ENCODE peak calls at places on chromosomes 12 and 14, in nine cellular contexts. M is choroid plexus epithelial cell, H is cardiac muscle cell, S is colonic mucosa, Y is spleen, F is uterus, T is AG10803, E is kidney, P is pancreas. W is an unnamed sample.

GRCh38 chr12:104990950-104991349 is 4.8 kb downstream of the NOPCHAP1 start:
- DNase-seq in H (no peak), S (no peak), E (no peak), P (no peak), M (no peak), Y (no peak), F (no peak), T (no peak), W (no peak)

GRCh38 chr14:23252420-23253333 is 14.9 kb downstream of the RNF212B start:
- DNase-seq in M (no peak), F (no peak), T (no peak), E (no peak), S (no peak), H (no peak), Y (no peak), P (no peak), W (no peak)

GRCh38 chr12:18864900-18865561 is 127.1 kb downstream of the CAPZA3 start:
- DNase-seq in E (no peak), Y (no peak), P (no peak), S (no peak), T (peak), H (no peak), M (peak), F (no peak), W (peak)

GRCh38 chr12:27480031-27480430 is 33.5 kb downstream of the SMCO2 start:
- DNase-seq in E (no peak), H (no peak), P (no peak), T (no peak), M (no peak), S (no peak), F (no peak), Y (no peak), W (no peak)

GRCh38 chr12:30548203-30548602 is 147.5 kb downstream of the IPO8 start:
- DNase-seq in H (no peak), S (no peak), Y (no peak), P (no peak), F (no peak), M (peak), T (no peak), E (no peak), W (no peak)

GRCh38 chr14:68655021-68655811 is 137.7 kb downstream of the ZFP36L1 start:
- DNase-seq in H (no peak), S (no peak), T (no peak), M (no peak), P (peak), Y (peak), E (peak), F (peak), W (peak)

GRCh38 chr12:78853231-78853630 is 11.3 kb upstream of the SYT1 start:
- DNase-seq in H (no peak), M (no peak), S (no peak), F (no peak), T (no peak), Y (no peak), P (no peak), E (no peak), W (no peak)

GRCh38 chr12:66713984-66714383 is 35.1 kb upstream of the GRIP1 start:
- DNase-seq in M (no peak), P (no peak), S (no peak), Y (no peak), F (no peak), E (no peak), H (no peak), T (no peak), W (no peak)

GRCh38 chr14:93916476-93916875 is 10.7 kb upstream of the FAM181A start:
- DNase-seq in E (no peak), T (no peak), F (no peak), Y (no peak), S (no peak), P (no peak), M (no peak), H (no peak), W (no peak)

GRCh38 chr12:55728185-55728931 is 451 bp downstream of the CD63 start:
- DNase-seq in F (peak), P (peak), T (peak), Y (peak), E (peak), H (peak), M (peak), S (peak), W (peak)

GRCh38 chr12:56221233-56221756 is 427 bp downstream of the RNF41 start:
- DNase-seq in M (peak), H (peak), F (peak), S (peak), T (peak), E (peak), Y (peak), P (peak), W (peak)

GRCh38 chr12:68011882-68012207 is 22.6 kb downstream of the IFNG-AS1 start:
- DNase-seq in S (no peak), P (no peak), E (no peak), T (peak), M (peak), F (no peak), Y (no peak), H (no peak), W (no peak)

GRCh38 chr12:103778781-103779180 is 62.3 kb downstream of the NT5DC3 start:
- DNase-seq in S (no peak), H (no peak), T (no peak), M (no peak), E (no peak), F (no peak), P (no peak), Y (no peak), W (no peak)

GRCh38 chr12:129241852-129242251 is 388.6 kb downstream of the GLT1D1 start:
- DNase-seq in H (no peak), P (no peak), S (no peak), T (no peak), F (no peak), Y (no peak), M (no peak), E (no peak), W (no peak)

GRCh38 chr14:59013672-59014298 is 174.7 kb upstream of the DAAM1 start:
- DNase-seq in F (no peak), H (no peak), E (no peak), M (peak), P (no peak), Y (no peak), S (no peak), T (peak), W (peak)

GRCh38 chr12:76030378-76031080 is 1.0 kb downstream of the PHLDA1 start:
- DNase-seq in H (peak), S (peak), T (peak), E (peak), Y (peak), F (peak), P (peak), M (peak), W (no peak)

GRCh38 chr14:88825503-88825902 is 1.1 kb downstream of the TTC8 start:
- DNase-seq in M (no peak), T (no peak), Y (no peak), E (no peak), H (no peak), F (no peak), S (no peak), P (no peak), W (no peak)
- H3K4me3 ChIP-seq in M (peak), T (peak), Y (peak), E (peak), H (peak), F (peak), S (no peak), P (no peak), W (peak)

GRCh38 chr14:90647469-90647868 is 168.8 kb downstream of the TTC7B start:
- DNase-seq in P (no peak), Y (no peak), M (no peak), F (no peak), T (no peak), E (no peak), S (no peak), H (no peak), W (no peak)
- TF ChIP-seq CTCF in P (no peak), Y (no peak), M (no peak), F (no peak), T (no peak), E (no peak), S (no peak), H (no peak), W (no peak)

GRCh38 chr14:36129181-36129580 is 47.3 kb downstream of the PTCSC3 start:
- DNase-seq in M (no peak), S (no peak), E (no peak), F (no peak), Y (no peak), H (no peak), P (no peak), T (no peak), W (peak)
- H3K4me3 ChIP-seq in M (no peak), S (no peak), E (no peak), F (no peak), Y (no peak), H (no peak), P (no peak), T (no peak), W (no peak)

GRCh38 chr12:107906719-107907118 is 132.2 kb downstream of the ASCL4 start:
- DNase-seq in M (no peak), E (no peak), F (no peak), P (no peak), T (no peak), S (no peak), H (no peak), Y (no peak), W (no peak)

GRCh38 chr12:107917912-107918800 is 143.7 kb downstream of the ASCL4 start:
- DNase-seq in M (peak), S (no peak), P (no peak), Y (no peak), T (peak), F (no peak), H (peak), E (no peak), W (peak)

GRCh38 chr12:107914460-107914977 is 140.0 kb downstream of the ASCL4 start:
- DNase-seq in S (no peak), T (no peak), E (no peak), F (no peak), M (no peak), P (no peak), Y (no peak), H (no peak), W (no peak)

DNA sequence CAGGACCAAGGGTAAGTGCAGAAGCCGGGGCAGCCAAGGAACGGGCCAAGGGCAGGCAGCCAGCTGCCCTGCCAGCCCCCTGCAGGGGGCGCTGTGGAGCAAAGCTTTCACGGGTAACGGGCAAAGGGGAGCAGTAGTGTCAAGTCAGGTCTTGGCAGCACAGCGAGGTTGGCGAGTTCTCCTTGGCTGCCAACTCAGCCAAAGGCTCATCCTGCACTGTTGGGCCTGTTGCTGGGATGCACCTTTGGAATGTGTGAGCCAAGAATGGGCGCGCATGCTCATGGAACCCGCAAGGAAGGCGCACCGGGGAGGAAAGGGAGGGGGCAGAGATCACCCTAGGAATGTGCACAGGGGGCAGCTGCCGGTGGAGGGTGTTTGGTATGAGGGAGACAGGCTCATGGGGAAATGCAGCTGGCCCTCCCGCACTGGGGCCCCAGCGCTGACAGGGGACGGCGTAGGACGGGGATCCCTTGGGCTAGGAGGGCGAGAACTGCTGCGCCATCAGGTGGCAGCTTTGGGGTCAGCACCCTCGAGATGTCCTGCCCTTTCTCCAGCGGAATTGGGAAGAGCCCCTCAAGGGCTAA is 138.0 kb downstream of the ASCL4 start:
- DNase-seq in M (no peak), Y (peak), E (no peak), H (peak), S (peak), F (no peak), P (peak), T (peak), W (no peak)
- TF ChIP-seq CTCF in M (peak), Y (peak), E (peak), H (peak), S (peak), F (no peak), P (peak), T (peak), W (peak)

GRCh38 chr14:99267871-99268775 is 3.9 kb downstream of the BCL11B start:
- DNase-seq in P (no peak), E (no peak), F (no peak), Y (no peak), T (no peak), M (no peak), H (no peak), S (no peak), W (no peak)

GRCh38 chr14:99266181-99267178 is 5.5 kb downstream of the BCL11B start:
- DNase-seq in S (peak), M (peak), Y (peak), T (peak), P (peak), E (peak), F (peak), H (peak), W (peak)

GRCh38 chr14:99270491-99271287 is 1.3 kb downstream of the BCL11B start:
- DNase-seq in F (no peak), H (peak), E (peak), S (no peak), Y (no peak), M (no peak), T (no peak), P (no peak), W (no peak)

GRCh38 chr14:99271288-99271941 is 582 bp downstream of the BCL11B start:
- DNase-seq in H (no peak), F (no peak), Y (no peak), T (no peak), P (no peak), E (no peak), M (no peak), S (no peak), W (no peak)

DNA sequence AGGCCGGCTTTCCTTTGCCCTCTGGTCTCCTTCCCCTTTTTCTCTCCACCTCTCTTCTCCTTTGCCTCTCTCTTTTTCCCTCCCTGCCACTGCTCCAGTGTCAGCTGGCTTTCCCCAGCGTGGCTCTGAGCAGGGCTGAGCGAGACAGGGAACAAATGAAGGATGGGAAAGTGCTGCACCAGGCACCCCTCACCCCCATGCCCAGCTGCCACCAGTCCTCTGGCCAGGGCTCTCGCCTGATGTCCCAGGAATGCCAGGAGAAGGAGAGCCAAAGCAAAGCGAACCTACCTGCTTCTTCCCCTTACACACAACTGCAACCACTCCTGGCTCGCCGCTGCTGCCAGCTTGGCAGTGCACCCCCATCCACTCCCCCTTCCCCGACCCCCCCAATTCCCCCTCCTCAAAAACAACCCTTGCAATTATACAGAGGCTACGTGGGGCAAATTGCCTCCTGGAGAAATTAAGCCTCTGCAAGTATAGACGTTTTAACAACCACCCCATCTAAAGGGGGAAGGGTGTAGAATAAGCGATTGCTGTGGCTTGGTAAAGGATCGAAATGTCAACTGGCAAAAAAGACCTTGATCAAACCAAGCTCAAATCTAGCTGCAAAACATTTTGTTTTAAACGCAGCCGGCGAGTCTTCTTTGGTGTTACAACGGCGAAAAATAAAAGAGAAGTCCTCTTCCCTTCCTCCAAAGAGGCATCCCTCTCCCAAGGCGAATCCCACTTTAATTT is 3.1 kb downstream of the BCL11B start:
- DNase-seq in H (no peak), E (no peak), F (no peak), Y (no peak), T (no peak), S (no peak), M (no peak), P (no peak), W (no peak)
- H3K4me3 ChIP-seq in H (peak), E (no peak), F (no peak), Y (peak), T (no peak), S (peak), M (no peak), P (no peak), W (no peak)

DNA sequence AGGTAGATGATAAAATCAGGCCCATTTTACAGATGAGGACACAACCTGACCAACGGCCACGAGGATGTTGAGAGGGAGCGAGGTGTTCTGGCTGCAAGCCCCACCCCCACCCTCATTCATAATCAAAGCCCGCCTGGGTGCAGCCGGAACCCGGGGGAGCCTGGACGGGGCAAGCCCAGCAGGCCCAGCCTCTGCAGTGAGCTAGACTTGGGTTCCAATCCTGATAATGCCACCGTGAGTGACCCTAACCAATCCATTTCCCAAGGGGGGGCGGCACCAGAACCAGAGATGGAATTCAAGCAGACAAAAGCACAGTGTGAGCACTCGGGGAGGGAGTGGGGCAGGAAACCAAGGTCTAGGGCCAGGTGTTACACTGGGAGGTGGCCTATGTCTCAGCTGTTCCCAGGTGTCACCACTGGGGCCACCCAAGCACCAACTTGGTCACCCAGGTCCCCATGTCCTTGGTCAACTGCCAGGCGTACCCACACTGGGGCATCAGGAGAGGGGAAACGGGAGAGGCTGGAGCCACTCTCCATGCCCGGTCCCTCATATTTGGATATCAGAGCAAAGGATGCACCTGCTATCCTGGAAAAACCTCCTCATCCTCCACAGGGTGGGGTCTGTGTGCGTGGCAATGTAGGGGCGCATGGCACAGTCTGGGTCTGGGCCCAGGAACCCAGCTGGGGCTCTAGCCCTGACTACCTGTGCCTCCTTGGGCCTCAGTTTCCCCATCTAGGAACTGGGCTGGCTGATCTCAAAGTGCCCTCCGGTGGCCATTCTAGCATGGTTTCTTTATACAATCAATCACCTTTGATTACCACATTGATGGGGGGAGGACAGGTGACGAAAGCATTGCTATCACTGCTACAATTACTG is 58.4 kb downstream of the FAM222A start:
- DNase-seq in Y (no peak), P (no peak), E (peak), M (no peak), S (no peak), T (no peak), H (no peak), F (no peak), W (no peak)
- TF ChIP-seq CTCF in Y (no peak), P (no peak), E (peak), M (peak), S (no peak), T (no peak), H (no peak), F (no peak), W (no peak)

GRCh38 chr14:70833884-70834283 is 24.6 kb upstream of the MAP3K9 start:
- DNase-seq in S (no peak), M (no peak), E (no peak), H (no peak), P (no peak), F (no peak), Y (no peak), T (no peak), W (no peak)

GRCh38 chr14:70831382-70831781 is 22.1 kb upstream of the MAP3K9 start:
- DNase-seq in T (no peak), P (no peak), Y (no peak), E (no peak), M (no peak), S (no peak), F (no peak), H (no peak), W (no peak)

GRCh38 chr14:70828188-70828587 is 18.9 kb upstream of the MAP3K9 start:
- DNase-seq in E (no peak), F (no peak), H (no peak), Y (no peak), T (no peak), S (no peak), M (no peak), P (no peak), W (no peak)

GRCh38 chr14:70836946-70837345 is 27.6 kb upstream of the MAP3K9 start:
- DNase-seq in Y (no peak), S (no peak), T (no peak), P (no peak), F (no peak), H (no peak), M (no peak), E (no peak), W (no peak)

GRCh38 chr14:70832536-70833305 is 23.4 kb upstream of the MAP3K9 start:
- DNase-seq in P (no peak), T (peak), S (no peak), Y (no peak), F (no peak), M (peak), E (no peak), H (no peak), W (peak)
- H3K4me3 ChIP-seq in P (no peak), T (no peak), S (no peak), Y (no peak), F (no peak), M (no peak), E (no peak), H (no peak), W (no peak)

DNA sequence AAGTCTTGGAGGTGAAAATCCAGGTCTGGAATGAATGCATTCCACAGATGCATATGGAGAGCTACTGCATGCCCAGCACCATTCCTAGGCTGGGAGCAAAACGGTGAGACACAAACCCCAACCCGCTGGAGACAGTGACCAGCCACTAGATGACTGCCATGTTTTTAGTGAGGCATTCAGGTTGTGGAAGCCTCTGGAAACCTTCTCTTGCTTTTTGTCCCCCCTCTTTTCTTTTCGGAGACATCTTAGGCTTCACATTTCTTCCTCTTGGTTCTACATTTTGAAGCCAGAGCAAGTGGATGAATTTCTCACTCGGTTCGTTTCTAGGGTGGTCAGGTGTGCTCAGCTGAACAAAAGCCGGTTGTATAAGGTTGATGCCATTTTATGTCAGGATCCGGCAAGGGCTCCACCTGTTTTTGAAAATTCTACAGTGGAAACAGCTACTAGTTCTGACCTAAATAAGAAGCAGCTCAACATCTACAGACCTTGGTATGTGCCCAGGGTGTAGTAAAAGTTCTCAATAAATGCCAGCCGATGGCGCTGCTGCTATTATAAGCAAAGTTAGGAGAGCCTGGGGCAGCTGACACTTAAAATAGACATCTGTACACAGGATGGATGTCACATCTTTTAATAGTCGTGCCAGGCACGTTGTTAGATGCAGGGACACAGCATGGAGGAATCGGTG is 1.8 kb upstream of the ZNF839 start:
- DNase-seq in H (peak), F (no peak), M (peak), S (peak), T (peak), Y (peak), E (no peak), P (no peak), W (no peak)
- TF ChIP-seq CTCF in H (no peak), F (no peak), M (peak), S (peak), T (no peak), Y (no peak), E (no peak), P (no peak), W (no peak)